ENCODE peak calls at places on chromosomes 5 and 9, in six cellular contexts. R is AG09319, C is frontal cortex, Q is HTR-8/SVneo, Z is lower lobe of right lung, J is SJSA1. H is an unnamed sample.

GRCh38 chr9:107749787-107750444 is 260.3 kb upstream of the KLF4 start:
- DNase-seq in R (peak), C (peak), Q (peak), Z (peak), J (peak), H (peak)

GRCh38 chr9:22395585-22396205 is 50.9 kb upstream of the DMRTA1 start:
- DNase-seq in R (no peak), C (no peak), Q (peak), Z (no peak), J (no peak), H (peak)

GRCh38 chr5:53249529-53249928 is 140.0 kb upstream of the MOCS2 start:
- DNase-seq in R (peak), C (no peak), Q (peak), Z (no peak), J (peak), H (no peak)

GRCh38 chr5:34905564-34905963 is 9.7 kb downstream of the RAD1 start:
- DNase-seq in R (no peak), C (no peak), Q (no peak), Z (no peak), J (no peak), H (no peak)

GRCh38 chr5:57989378-57989777 is 470.5 kb downstream of the PLK2 start:
- DNase-seq in R (no peak), C (no peak), Q (no peak), Z (no peak), J (no peak), H (no peak)

GRCh38 chr5:111119856-111120255 is 27.7 kb downstream of the WDR36 start:
- DNase-seq in R (no peak), C (no peak), Q (no peak), Z (no peak), J (no peak), H (no peak)

GRCh38 chr9:7802666-7803065 is 3.1 kb upstream of the DMAC1 start:
- DNase-seq in R (no peak), C (no peak), Q (no peak), Z (no peak), J (no peak), H (peak)

GRCh38 chr5:38036765-38037164 is 196.9 kb upstream of the GDNF start:
- DNase-seq in R (no peak), C (no peak), Q (no peak), Z (no peak), J (no peak), H (no peak)

GRCh38 chr9:125649315-125649714 is 57.7 kb downstream of the MAPKAP1 start:
- DNase-seq in R (no peak), C (no peak), Q (peak), Z (no peak), J (peak), H (no peak)

GRCh38 chr5:113054899-113055298 is 78.3 kb downstream of the DCP2 start:
- DNase-seq in R (no peak), C (no peak), Q (no peak), Z (no peak), J (no peak), H (no peak)

GRCh38 chr9:129080312-129080607 is 651 bp upstream of the DOLPP1 start:
- DNase-seq in R (no peak), C (no peak), Q (no peak), Z (no peak), J (no peak), H (no peak)

GRCh38 chr5:139636975-139637408 is 11.2 kb upstream of the CXXC5 start:
- DNase-seq in R (no peak), C (no peak), Q (no peak), Z (no peak), J (no peak), H (peak)

GRCh38 chr5:44574626-44575025 is 185.4 kb upstream of the FGF10 start:
- DNase-seq in R (no peak), C (no peak), Q (no peak), Z (no peak), J (no peak), H (no peak)

GRCh38 chr5:102800427-102800826 is 45.3 kb downstream of the PAM start:
- DNase-seq in R (no peak), C (no peak), Q (no peak), Z (no peak), J (no peak), H (no peak)

GRCh38 chr5:55897905-55898304 is 46.7 kb downstream of the IL31RA start:
- DNase-seq in R (peak), C (peak), Q (no peak), Z (no peak), J (peak), H (no peak)

GRCh38 chr9:114155967-114156294 is 594 bp downstream of the COL27A1 start:
- DNase-seq in R (no peak), C (no peak), Q (no peak), Z (no peak), J (no peak), H (peak)

GRCh38 chr5:93789173-93790070 is 48.0 kb upstream of the POU5F2 start:
- DNase-seq in R (no peak), C (no peak), Q (peak), Z (no peak), J (no peak), H (no peak)

GRCh38 chr5:58072202-58072791 is 387.6 kb downstream of the PLK2 start:
- DNase-seq in R (no peak), C (no peak), Q (no peak), Z (no peak), J (no peak), H (no peak)

GRCh38 chr9:129235931-129236331 is 57.9 kb upstream of the IER5L start:
- DNase-seq in R (no peak), C (no peak), Q (no peak), Z (peak), J (no peak), H (no peak)

GRCh38 chr5:57889558-57889957 is 406.9 kb upstream of the ACTBL2 start:
- DNase-seq in R (peak), C (no peak), Q (peak), Z (no peak), J (peak), H (peak)

GRCh38 chr9:15606667-15607472 is 54.0 kb downstream of the CCDC171 start:
- DNase-seq in R (no peak), C (peak), Q (peak), Z (no peak), J (no peak), H (no peak)

GRCh38 chr5:60482301-60482700 is 217.7 kb downstream of the DEPDC1B start:
- DNase-seq in R (no peak), C (no peak), Q (no peak), Z (no peak), J (no peak), H (no peak)

GRCh38 chr9:36486933-36487481 is 85.7 kb upstream of the MELK start:
- DNase-seq in R (no peak), C (no peak), Q (peak), Z (peak), J (peak), H (peak)

GRCh38 chr9:109880276-109881169 is 100.5 kb downstream of the PALM2AKAP2 start:
- DNase-seq in R (no peak), C (no peak), Q (peak), Z (no peak), J (no peak), H (peak)

GRCh38 chr5:171122372-171122771 is 186.7 kb upstream of the TLX3 start:
- DNase-seq in R (no peak), C (no peak), Q (no peak), Z (no peak), J (no peak), H (peak)

GRCh38 chr9:35826071-35826701 is 2.3 kb downstream of the FAM221B start:
- DNase-seq in R (peak), C (peak), Q (peak), Z (no peak), J (no peak), H (peak)

GRCh38 chr9:105554042-105554441 is 3.9 kb upstream of the FKTN start:
- DNase-seq in R (no peak), C (no peak), Q (no peak), Z (no peak), J (no peak), H (no peak)

GRCh38 chr9:22808876-22809275 is 362.3 kb downstream of the DMRTA1 start:
- DNase-seq in R (no peak), C (no peak), Q (no peak), Z (no peak), J (no peak), H (no peak)

GRCh38 chr9:85995097-85995496 is 54.2 kb downstream of the NAA35 start:
- DNase-seq in R (no peak), C (no peak), Q (no peak), Z (no peak), J (no peak), H (no peak)

GRCh38 chr9:96139592-96140251 is 162.3 kb downstream of the HSD17B3 start:
- DNase-seq in R (peak), C (no peak), Q (no peak), Z (no peak), J (peak), H (peak)

H was measured in SJCRH30.